ENCODE peak calls at places on chromosomes 5 and 9, in four cellular contexts. S, V, U and Q are unnamed samples.

GRCh38 chr5:139593716-139594319 is 32.7 kb downstream of the UBE2D2 start:
- DNase-seq in V (peak; percentile 40), U (no peak), S (no peak), Q (no peak)

GRCh38 chr9:131578016-131578415 is 32.7 kb downstream of the PRRT1B start:
- DNase-seq in S (no peak), V (no peak), U (no peak), Q (no peak)

GRCh38 chr5:77423022-77423750 is 68.9 kb downstream of the WDR41 start:
- DNase-seq in U (no peak), V (no peak), S (no peak), Q (no peak)

GRCh38 chr5:95667678-95668077 is 15.1 kb downstream of the SPATA9 start:
- DNase-seq in S (no peak), V (no peak), U (no peak), Q (no peak)

GRCh38 chr5:105475401-105475800 is 1912.8 kb upstream of the NUDT12 start:
- DNase-seq in U (no peak), V (no peak), S (no peak), Q (no peak)

GRCh38 chr5:123422433-123423277 is 548 bp downstream of the CEP120 start:
- DNase-seq in S (peak; percentile 27), V (peak; percentile 31), U (no peak), Q (no peak)

GRCh38 chr9:133449760-133450159 is 10.0 kb upstream of the CACFD1 start:
- DNase-seq in V (peak; percentile 73), U (no peak), S (no peak), Q (no peak)

GRCh38 chr9:136403915-136404800 is 4.2 kb upstream of the SNAPC4 start:
- DNase-seq in S (peak; percentile 56), U (peak; percentile 17), V (no peak), Q (no peak)

GRCh38 chr5:2272039-2272438 is 389.3 kb upstream of the IRX4 start:
- DNase-seq in U (no peak), S (no peak), V (no peak), Q (no peak)

GRCh38 chr9:87157366-87158031 is 210.2 kb upstream of the GAS1 start:
- DNase-seq in S (no peak), V (no peak), U (no peak), Q (no peak)

GRCh38 chr9:35538361-35539234 is 48.7 kb downstream of the RUSC2 start:
- DNase-seq in U (no peak), S (no peak), V (no peak), Q (no peak)

GRCh38 chr9:136901516-136902258 is 15.4 kb downstream of the TRAF2 start:
- DNase-seq in V (peak; percentile 97), S (peak; percentile 78), U (peak; percentile 33), Q (peak; percentile 52)

GRCh38 chr5:74506119-74506518 is 134.4 kb downstream of the ENC1 start:
- DNase-seq in V (no peak), U (no peak), S (no peak), Q (no peak)

GRCh38 chr9:114694146-114694545 is 12.2 kb upstream of the TEX48 start:
- DNase-seq in V (no peak), U (no peak), S (no peak), Q (no peak)

GRCh38 chr5:168941901-168942300 is 359.0 kb downstream of the SLIT3 start:
- DNase-seq in U (no peak), S (no peak), V (no peak), Q (no peak)

GRCh38 chr5:163534476-163535172 is 29.2 kb downstream of the MAT2B start:
- DNase-seq in V (no peak), S (no peak), U (no peak), Q (no peak)

GRCh38 chr9:131365546-131365945 is 28.3 kb upstream of the PRRC2B start:
- DNase-seq in V (no peak), U (no peak), S (no peak), Q (no peak)

GRCh38 chr9:99852617-99853016 is 30.9 kb downstream of the NR4A3 start:
- DNase-seq in U (no peak), S (no peak), V (no peak), Q (no peak)

GRCh38 chr5:33439905-33440481 is 772 bp upstream of the TARS1 start:
- DNase-seq in V (no peak), S (no peak), U (no peak), Q (no peak)

GRCh38 chr9:123929177-123929869 is 603 bp downstream of the DENND1A start:
- DNase-seq in S (peak; percentile 28), U (peak; percentile 37), V (no peak), Q (no peak)

GRCh38 chr9:130869250-130869649 is 27.4 kb downstream of the QRFP start:
- DNase-seq in S (no peak), U (no peak), V (no peak), Q (no peak)

GRCh38 chr9:97985058-97985861 is 2.1 kb downstream of the ANP32B start:
- DNase-seq in S (peak; percentile 51), V (peak; percentile 24), U (peak; percentile 60), Q (no peak)

GRCh38 chr5:55711531-55712022 is 547 bp downstream of the SLC38A9 start:
- DNase-seq in V (peak; percentile 48), U (no peak), S (no peak), Q (no peak)

GRCh38 chr9:78383130-78383529 is 86.2 kb downstream of the PSAT1 start:
- DNase-seq in V (no peak), S (no peak), U (no peak), Q (no peak)

GRCh38 chr5:139633295-139634027 is 14.7 kb upstream of the CXXC5 start:
- DNase-seq in V (peak; percentile 77), U (peak; percentile 63), S (peak; percentile 59), Q (no peak)

GRCh38 chr5:59358497-59358896 is 535.0 kb downstream of the PDE4D start:
- DNase-seq in V (no peak), U (no peak), S (no peak), Q (no peak)

GRCh38 chr5:40030661-40031060 is 605.9 kb upstream of the DAB2 start:
- DNase-seq in S (no peak), U (no peak), V (no peak), Q (no peak)

GRCh38 chr5:3893975-3894374 is 298.3 kb downstream of the IRX1 start:
- DNase-seq in U (no peak), S (no peak), V (no peak), Q (no peak)

GRCh38 chr9:89529243-89530030 is 31.5 kb upstream of the SEMA4D start:
- DNase-seq in S (no peak), U (peak; percentile 66), V (no peak), Q (no peak)

GRCh38 chr9:91720313-91720712 is 229.7 kb downstream of the ROR2 start:
- DNase-seq in V (no peak), U (no peak), S (no peak), Q (no peak)

GRCh38 chr5:173657745-173658422 is 41.4 kb upstream of the BOD1 start:
- DNase-seq in V (no peak), U (no peak), S (no peak), Q (no peak)

GRCh38 chr5:71640408-71640807 is 53.3 kb downstream of the MCCC2 start:
- DNase-seq in U (no peak), V (no peak), S (no peak), Q (no peak)

GRCh38 chr5:40172721-40173120 is 507.0 kb upstream of the PTGER4 start:
- DNase-seq in U (no peak), S (no peak), V (no peak), Q (no peak)

GRCh38 chr9:77750981-77751340 is 102.8 kb upstream of the GNA14 start:
- DNase-seq in S (no peak), U (no peak), V (no peak), Q (no peak)

GRCh38 chr5:1125030-1125357 is 13.1 kb upstream of the SLC12A7 start:
- DNase-seq in V (no peak), S (no peak), U (no peak), Q (no peak)

GRCh38 chr5:167261309-167262100 is 1029.9 kb upstream of the WWC1 start:
- DNase-seq in V (peak; percentile 8), U (no peak), S (no peak), Q (no peak)

DNA sequence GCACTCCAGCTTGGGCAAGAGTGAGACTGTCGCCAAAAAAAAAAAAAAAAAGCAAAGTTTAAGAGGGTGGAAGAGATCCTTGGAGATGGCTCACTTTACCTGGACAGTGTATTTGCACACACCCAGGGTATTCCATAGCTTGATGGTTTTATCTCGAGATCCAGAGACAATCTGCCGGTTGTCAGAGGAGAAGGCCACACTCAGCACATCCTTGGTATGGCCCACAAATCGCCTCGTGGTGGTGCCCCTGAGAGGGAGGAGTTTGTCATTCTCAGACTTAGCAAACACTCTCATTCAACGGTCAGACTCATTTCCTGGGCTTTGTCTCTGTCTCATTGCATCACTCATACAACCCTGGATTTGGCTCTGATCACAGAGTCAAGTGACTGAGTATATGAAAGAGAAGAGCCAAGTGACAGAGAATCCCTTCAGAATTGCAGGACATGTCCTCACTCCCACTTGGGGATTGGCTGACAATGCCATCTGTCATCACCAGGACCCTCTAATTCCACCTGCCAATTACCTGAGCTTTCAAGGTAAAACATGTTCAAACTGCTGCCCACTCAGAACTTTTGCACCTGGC is 2.2 kb downstream of the RACK1 start:
- DNase-seq in U (no peak), V (no peak), S (peak; percentile 25), Q (no peak)
- H3K4me3 ChIP-seq in U (peak overlapping the region; percentile 95), V (peak overlapping the region; percentile 82), S (no peak overlapping the region), Q (no peak overlapping the region)

GRCh38 chr5:159182691-159183090 is 26.7 kb downstream of the RNF145 start:
- DNase-seq in V (no peak), U (no peak), S (no peak), Q (no peak)
- H3K4me1 ChIP-seq in V (peaks cover 95% of the 10 kb centered on the region), U (peaks cover 28% of the 10 kb centered on the region), S (no peaks in the 10 kb centered on the region), Q (peaks cover 3% of the 10 kb centered on the region)

DNA sequence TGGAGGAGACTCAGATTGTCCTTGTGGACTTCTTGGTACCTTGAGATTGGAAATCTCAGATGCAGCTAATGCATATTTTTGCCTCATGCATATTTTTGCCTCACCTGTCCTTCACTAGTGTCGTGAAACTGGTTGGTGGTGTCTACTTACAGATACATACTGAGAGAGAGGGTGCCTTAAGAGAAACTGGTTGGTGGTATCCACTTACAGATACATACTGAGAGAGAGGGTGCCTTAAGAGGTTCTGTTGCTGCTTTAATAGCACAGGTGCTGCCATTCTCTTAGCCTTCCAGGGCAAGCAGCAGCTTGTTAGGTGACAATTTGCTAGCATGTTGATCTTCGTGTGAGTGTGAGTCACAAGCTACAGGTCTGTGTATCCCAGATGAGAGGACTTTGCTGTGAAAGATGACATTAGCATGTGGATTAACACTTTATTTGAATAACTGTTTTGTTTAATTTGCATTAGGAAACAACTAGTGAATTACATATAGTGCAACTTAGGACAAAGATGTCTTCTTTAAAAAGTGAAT is 1.4 kb downstream of the PTTG1 start:
- DNase-seq in U (no peak), V (no peak), S (no peak), Q (no peak)
- H3K4me3 ChIP-seq in U (peak overlapping the region; percentile 72), V (peak overlapping the region; percentile 80), S (no peak overlapping the region), Q (no peak overlapping the region)

GRCh38 chr9:93465853-93466252 is 12.5 kb upstream of the FAM120AOS start:
- DNase-seq in V (no peak), S (no peak), U (no peak), Q (no peak)

GRCh38 chr9:93464876-93465275 is 11.5 kb upstream of the FAM120AOS start:
- DNase-seq in S (no peak), U (no peak), V (no peak), Q (no peak)

GRCh38 chr9:93467462-93467861 is 14.1 kb upstream of the FAM120AOS start:
- DNase-seq in S (no peak), U (no peak), V (no peak), Q (no peak)

GRCh38 chr9:93467062-93467416 is 13.7 kb upstream of the FAM120AOS start:
- DNase-seq in V (no peak), U (no peak), S (no peak), Q (no peak)

GRCh38 chr9:93466416-93467061 is 13.2 kb upstream of the FAM120AOS start:
- DNase-seq in U (no peak), S (no peak), V (no peak), Q (no peak)
- H3K4me1 ChIP-seq in U (peaks cover 76% of the 10 kb centered on the region), S (peaks cover 5% of the 10 kb centered on the region), V (peaks cover 90% of the 10 kb centered on the region), Q (peaks cover 19% of the 10 kb centered on the region)